ENCODE peak calls at places on chromosome 1, in ten cellular contexts. One of them, this sample, is unnamed.

GRCh38 chr1:97820470-97821188 is 100.2 kb downstream of the DPYD start:
- DNase-seq in retina: peak; percentile 38
- DNase-seq in stimulated activated CD4-positive, alpha-beta T cell treated with anti-CD3 and anti-CD28 coated beads, Interleukin-1b, Interleukin-23, amount 100 ng/mL, for 24 hours: no peak
- DNase-seq in sigmoid colon: no peak
- DNase-seq in H54: no peak
- DNase-seq in fibroblast of pulmonary artery: peak; percentile 65
- DNase-seq in small intestine: peak; percentile 33
- DNase-seq in stimulated activated CD8-positive, alpha-beta memory T cell treated with anti-CD3 and anti-CD28 coated beads, Interleukin-4, amount 100 ng/mL, for 4 hours: no peak
- DNase-seq in KBM-7: peak; percentile 40
- DNase-seq in Daoy: no peak
- DNase-seq in this sample: peak; percentile 23

GRCh38 chr1:205933672-205934618 is 9.3 kb downstream of the SLC26A9 start:
- DNase-seq in retina: no peak
- DNase-seq in stimulated activated CD4-positive, alpha-beta T cell treated with anti-CD3 and anti-CD28 coated beads, Interleukin-1b, Interleukin-23, amount 100 ng/mL, for 24 hours: no peak
- DNase-seq in sigmoid colon: no peak
- DNase-seq in H54: peak; percentile 84
- DNase-seq in fibroblast of pulmonary artery: peak; percentile 84
- DNase-seq in small intestine: no peak
- DNase-seq in stimulated activated CD8-positive, alpha-beta memory T cell treated with anti-CD3 and anti-CD28 coated beads, Interleukin-4, amount 100 ng/mL, for 4 hours: no peak
- DNase-seq in KBM-7: no peak
- DNase-seq in Daoy: peak; percentile 81
- DNase-seq in this sample: no peak

GRCh38 chr1:45864765-45865164 is 61.4 kb downstream of the MAST2 start:
- DNase-seq in retina: no peak
- DNase-seq in stimulated activated CD4-positive, alpha-beta T cell treated with anti-CD3 and anti-CD28 coated beads, Interleukin-1b, Interleukin-23, amount 100 ng/mL, for 24 hours: no peak
- DNase-seq in sigmoid colon: no peak
- DNase-seq in H54: no peak
- DNase-seq in fibroblast of pulmonary artery: peak; percentile 20
- DNase-seq in small intestine: no peak
- DNase-seq in stimulated activated CD8-positive, alpha-beta memory T cell treated with anti-CD3 and anti-CD28 coated beads, Interleukin-4, amount 100 ng/mL, for 4 hours: no peak
- DNase-seq in KBM-7: no peak
- DNase-seq in Daoy: no peak
- DNase-seq in this sample: no peak

GRCh38 chr1:119814288-119814687 is 3.0 kb upstream of the REG4 start:
- DNase-seq in retina: no peak
- DNase-seq in stimulated activated CD4-positive, alpha-beta T cell treated with anti-CD3 and anti-CD28 coated beads, Interleukin-1b, Interleukin-23, amount 100 ng/mL, for 24 hours: no peak
- DNase-seq in sigmoid colon: no peak
- DNase-seq in H54: no peak
- DNase-seq in fibroblast of pulmonary artery: no peak
- DNase-seq in small intestine: no peak
- DNase-seq in stimulated activated CD8-positive, alpha-beta memory T cell treated with anti-CD3 and anti-CD28 coated beads, Interleukin-4, amount 100 ng/mL, for 4 hours: no peak
- DNase-seq in KBM-7: no peak
- DNase-seq in Daoy: no peak
- DNase-seq in this sample: no peak

GRCh38 chr1:222893255-222893654 is 78.4 kb downstream of the DISP1 start:
- DNase-seq in retina: no peak
- DNase-seq in stimulated activated CD4-positive, alpha-beta T cell treated with anti-CD3 and anti-CD28 coated beads, Interleukin-1b, Interleukin-23, amount 100 ng/mL, for 24 hours: no peak
- DNase-seq in sigmoid colon: no peak
- DNase-seq in H54: no peak
- DNase-seq in fibroblast of pulmonary artery: no peak
- DNase-seq in small intestine: no peak
- DNase-seq in stimulated activated CD8-positive, alpha-beta memory T cell treated with anti-CD3 and anti-CD28 coated beads, Interleukin-4, amount 100 ng/mL, for 4 hours: no peak
- DNase-seq in KBM-7: no peak
- DNase-seq in Daoy: no peak
- DNase-seq in this sample: no peak

GRCh38 chr1:98049370-98050115 is 128.7 kb upstream of the DPYD start:
- DNase-seq in retina: peak; percentile 86
- DNase-seq in stimulated activated CD4-positive, alpha-beta T cell treated with anti-CD3 and anti-CD28 coated beads, Interleukin-1b, Interleukin-23, amount 100 ng/mL, for 24 hours: no peak
- DNase-seq in sigmoid colon: no peak
- DNase-seq in H54: no peak
- DNase-seq in fibroblast of pulmonary artery: no peak
- DNase-seq in small intestine: no peak
- DNase-seq in stimulated activated CD8-positive, alpha-beta memory T cell treated with anti-CD3 and anti-CD28 coated beads, Interleukin-4, amount 100 ng/mL, for 4 hours: no peak
- DNase-seq in KBM-7: no peak
- DNase-seq in Daoy: no peak
- DNase-seq in this sample: no peak

GRCh38 chr1:3329640-3330281 is 124.7 kb upstream of the ARHGEF16 start:
- DNase-seq in retina: no peak
- DNase-seq in stimulated activated CD4-positive, alpha-beta T cell treated with anti-CD3 and anti-CD28 coated beads, Interleukin-1b, Interleukin-23, amount 100 ng/mL, for 24 hours: no peak
- DNase-seq in sigmoid colon: no peak
- DNase-seq in H54: no peak
- DNase-seq in fibroblast of pulmonary artery: no peak
- DNase-seq in small intestine: no peak
- DNase-seq in stimulated activated CD8-positive, alpha-beta memory T cell treated with anti-CD3 and anti-CD28 coated beads, Interleukin-4, amount 100 ng/mL, for 4 hours: no peak
- DNase-seq in KBM-7: no peak
- DNase-seq in Daoy: no peak
- DNase-seq in this sample: no peak

GRCh38 chr1:25503551-25504426 is 39.6 kb upstream of the LDLRAP1 start:
- DNase-seq in retina: no peak
- DNase-seq in stimulated activated CD4-positive, alpha-beta T cell treated with anti-CD3 and anti-CD28 coated beads, Interleukin-1b, Interleukin-23, amount 100 ng/mL, for 24 hours: peak; percentile 44
- DNase-seq in sigmoid colon: peak; percentile 50
- DNase-seq in H54: peak; percentile 23
- DNase-seq in fibroblast of pulmonary artery: no peak
- DNase-seq in small intestine: peak; percentile 59
- DNase-seq in stimulated activated CD8-positive, alpha-beta memory T cell treated with anti-CD3 and anti-CD28 coated beads, Interleukin-4, amount 100 ng/mL, for 4 hours: peak; percentile 27
- DNase-seq in KBM-7: peak; percentile 41
- DNase-seq in Daoy: peak; percentile 52
- DNase-seq in this sample: peak; percentile 64

GRCh38 chr1:36829951-36830350 is 204.4 kb downstream of the GRIK3 start:
- DNase-seq in retina: no peak
- DNase-seq in stimulated activated CD4-positive, alpha-beta T cell treated with anti-CD3 and anti-CD28 coated beads, Interleukin-1b, Interleukin-23, amount 100 ng/mL, for 24 hours: no peak
- DNase-seq in sigmoid colon: no peak
- DNase-seq in H54: no peak
- DNase-seq in fibroblast of pulmonary artery: no peak
- DNase-seq in small intestine: no peak
- DNase-seq in stimulated activated CD8-positive, alpha-beta memory T cell treated with anti-CD3 and anti-CD28 coated beads, Interleukin-4, amount 100 ng/mL, for 4 hours: no peak
- DNase-seq in KBM-7: no peak
- DNase-seq in Daoy: peak; percentile 19
- DNase-seq in this sample: no peak

GRCh38 chr1:160838876-160839275 is 23.8 kb downstream of the CD244 start:
- DNase-seq in retina: no peak
- DNase-seq in stimulated activated CD4-positive, alpha-beta T cell treated with anti-CD3 and anti-CD28 coated beads, Interleukin-1b, Interleukin-23, amount 100 ng/mL, for 24 hours: no peak
- DNase-seq in sigmoid colon: no peak
- DNase-seq in H54: no peak
- DNase-seq in fibroblast of pulmonary artery: no peak
- DNase-seq in small intestine: peak; percentile 27
- DNase-seq in stimulated activated CD8-positive, alpha-beta memory T cell treated with anti-CD3 and anti-CD28 coated beads, Interleukin-4, amount 100 ng/mL, for 4 hours: no peak
- DNase-seq in KBM-7: no peak
- DNase-seq in Daoy: no peak
- DNase-seq in this sample: no peak

GRCh38 chr1:230250676-230251075 is 175.5 kb downstream of the PGBD5 start:
- DNase-seq in retina: no peak
- DNase-seq in stimulated activated CD4-positive, alpha-beta T cell treated with anti-CD3 and anti-CD28 coated beads, Interleukin-1b, Interleukin-23, amount 100 ng/mL, for 24 hours: no peak
- DNase-seq in sigmoid colon: no peak
- DNase-seq in H54: no peak
- DNase-seq in fibroblast of pulmonary artery: no peak
- DNase-seq in small intestine: no peak
- DNase-seq in stimulated activated CD8-positive, alpha-beta memory T cell treated with anti-CD3 and anti-CD28 coated beads, Interleukin-4, amount 100 ng/mL, for 4 hours: no peak
- DNase-seq in KBM-7: no peak
- DNase-seq in Daoy: no peak
- DNase-seq in this sample: no peak

GRCh38 chr1:156194300-156194652 is 372 bp downstream of the SLC25A44 start:
- DNase-seq in retina: no peak
- DNase-seq in stimulated activated CD4-positive, alpha-beta T cell treated with anti-CD3 and anti-CD28 coated beads, Interleukin-1b, Interleukin-23, amount 100 ng/mL, for 24 hours: no peak
- DNase-seq in sigmoid colon: no peak
- DNase-seq in H54: no peak
- DNase-seq in fibroblast of pulmonary artery: no peak
- DNase-seq in small intestine: no peak
- DNase-seq in stimulated activated CD8-positive, alpha-beta memory T cell treated with anti-CD3 and anti-CD28 coated beads, Interleukin-4, amount 100 ng/mL, for 4 hours: no peak
- DNase-seq in KBM-7: no peak
- DNase-seq in Daoy: peak; percentile 14
- DNase-seq in this sample: no peak

This sample was measured in B cell.